ENCODE peak calls at places on chromosomes 12 and 14, in nine cellular contexts. H is stomach, R is A673, Z is mammary epithelial cell, B is aorta, E is tibial nerve, O is IMR-90, V is MM.1S, T is psoas muscle. L is an unnamed sample.
A peak's percentile ranks its signal among the peaks of the same experiment; 100 is the strongest.

GRCh38 chr12:105205322-105206048 is 30.5 kb downstream of the APPL2 start:
- DNase-seq in H (no peak), R (no peak), Z (no peak), B (no peak), E (no peak), O (no peak), V (no peak), T (no peak), L (no peak)

GRCh38 chr14:37545174-37545573 is 49.9 kb downstream of the FOXA1 start:
- DNase-seq in H (no peak), R (no peak), Z (peak; percentile 5), B (no peak), E (no peak), O (peak; percentile 8), V (no peak), T (no peak), L (no peak)

GRCh38 chr12:49910331-49911212 is 6.9 kb upstream of the FAIM2 start:
- DNase-seq in H (no peak), R (no peak), Z (no peak), B (no peak), E (no peak), O (no peak), V (no peak), T (no peak), L (peak; percentile 30)

GRCh38 chr12:104569348-104570173 is 112.8 kb downstream of the CHST11 start:
- DNase-seq in H (peak; percentile 31), R (no peak), Z (no peak), B (no peak), E (no peak), O (no peak), V (peak; percentile 50), T (no peak), L (no peak)

GRCh38 chr14:68788275-68789001 is 4.4 kb downstream of the ZFP36L1 start:
- DNase-seq in H (no peak), R (no peak), Z (no peak), B (no peak), E (no peak), O (no peak), V (no peak), T (no peak), L (no peak)

GRCh38 chr14:58430156-58430555 is 2.6 kb downstream of the KIAA0586 start:
- DNase-seq in H (no peak), R (no peak), Z (peak; percentile 86), B (no peak), E (no peak), O (peak; percentile 82), V (no peak), T (no peak), L (no peak)

GRCh38 chr14:58082011-58082410 is 70.0 kb downstream of the ARMH4 start:
- DNase-seq in H (no peak), R (peak; percentile 24), Z (peak; percentile 52), B (no peak), E (no peak), O (peak; percentile 51), V (no peak), T (no peak), L (no peak)

GRCh38 chr14:23708343-23708742 is 72.2 kb downstream of the DHRS2 start:
- DNase-seq in H (no peak), R (no peak), Z (no peak), B (no peak), E (no peak), O (no peak), V (no peak), T (no peak), L (no peak)

GRCh38 chr12:54658306-54659264 is 10.4 kb upstream of the DCD start:
- DNase-seq in H (peak; percentile 72), R (peak; percentile 78), Z (peak; percentile 15), B (no peak), E (no peak), O (peak; percentile 6), V (peak; percentile 70), T (no peak), L (no peak)

GRCh38 chr12:123971770-123972447 is 722 bp downstream of the CCDC92 start:
- DNase-seq in H (peak; percentile 38), R (peak; percentile 55), Z (peak; percentile 61), B (no peak), E (no peak), O (peak; percentile 50), V (peak; percentile 44), T (no peak), L (no peak)

GRCh38 chr12:92718483-92718985 is 15.7 kb downstream of the PLEKHG7 start:
- DNase-seq in H (no peak), R (no peak), Z (no peak), B (no peak), E (no peak), O (no peak), V (no peak), T (no peak), L (no peak)

GRCh38 chr12:3350432-3350831 is 140.6 kb upstream of the PRMT8 start:
- DNase-seq in H (no peak), R (no peak), Z (no peak), B (no peak), E (no peak), O (no peak), V (no peak), T (no peak), L (no peak)

GRCh38 chr14:68552597-68552996 is 240.3 kb downstream of the ZFP36L1 start:
- DNase-seq in H (no peak), R (peak; percentile 63), Z (peak; percentile 57), B (no peak), E (no peak), O (peak; percentile 20), V (no peak), T (no peak), L (no peak)

DNA sequence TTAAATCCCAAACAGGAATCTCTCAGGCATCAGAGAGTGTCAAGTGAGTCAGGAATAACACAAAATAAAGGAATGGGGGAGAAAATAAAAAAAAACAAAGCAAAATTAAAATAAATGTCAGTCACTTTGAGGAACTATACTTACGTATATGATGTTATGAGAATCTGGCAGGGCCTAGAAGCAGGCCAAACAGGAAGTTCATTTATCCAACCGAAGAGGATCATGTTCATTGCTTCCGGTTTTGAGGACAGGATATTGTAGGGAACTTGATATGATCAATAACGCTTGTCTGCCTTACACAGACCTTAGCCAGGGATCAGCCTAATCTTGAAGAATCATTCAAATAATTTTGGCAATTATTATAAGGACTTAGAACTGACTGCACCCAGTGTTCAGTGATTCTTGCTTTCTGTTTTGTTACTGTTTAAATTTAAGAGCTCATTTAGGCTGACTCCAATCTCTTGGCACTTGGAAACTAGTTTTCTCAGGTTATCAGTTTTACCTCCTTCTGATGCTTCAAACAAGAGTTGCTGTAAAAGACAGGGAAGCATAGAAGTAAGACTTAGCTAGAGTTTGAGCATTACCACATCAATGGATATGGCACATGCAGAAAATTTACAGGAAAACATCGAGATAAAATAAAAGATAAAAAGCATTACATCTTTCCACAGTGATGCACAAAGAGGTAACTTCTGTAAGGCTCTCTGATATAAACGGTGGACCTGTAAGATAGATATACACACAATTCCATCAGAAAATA is 53.4 kb downstream of the ZFC3H1 start:
- DNase-seq in H (no peak), R (no peak), Z (no peak), B (no peak), E (no peak), O (no peak), V (no peak), T (no peak), L (no peak)
- H3K36me3 ChIP-seq in H (peaks cover 39% of the 10 kb centered on the region), R (peaks cover 81% of the 10 kb centered on the region), Z (peaks cover 65% of the 10 kb centered on the region), B (no peaks in the 10 kb centered on the region), E (peaks cover 4% of the 10 kb centered on the region), O (peaks cover 36% of the 10 kb centered on the region), V (peaks cover 16% of the 10 kb centered on the region), T (peaks cover 12% of the 10 kb centered on the region), L (peaks cover 100% of the 10 kb centered on the region)

GRCh38 chr12:79547735-79548347 is 142.9 kb downstream of the PAWR start:
- DNase-seq in H (no peak), R (peak; percentile 62), Z (no peak), B (no peak), E (no peak), O (peak; percentile 83), V (peak; percentile 35), T (no peak), L (no peak)

GRCh38 chr12:79552186-79552585 is 138.6 kb downstream of the PAWR start:
- DNase-seq in H (no peak), R (no peak), Z (no peak), B (no peak), E (no peak), O (no peak), V (no peak), T (no peak), L (no peak)

GRCh38 chr12:79547044-79547734 is 143.6 kb downstream of the PAWR start:
- DNase-seq in H (no peak), R (peak; percentile 9), Z (peak; percentile 98), B (no peak), E (no peak), O (peak; percentile 82), V (no peak), T (no peak), L (no peak)

GRCh38 chr12:79548525-79548924 is 142.2 kb downstream of the PAWR start:
- DNase-seq in H (no peak), R (no peak), Z (no peak), B (no peak), E (no peak), O (no peak), V (no peak), T (no peak), L (no peak)

DNA sequence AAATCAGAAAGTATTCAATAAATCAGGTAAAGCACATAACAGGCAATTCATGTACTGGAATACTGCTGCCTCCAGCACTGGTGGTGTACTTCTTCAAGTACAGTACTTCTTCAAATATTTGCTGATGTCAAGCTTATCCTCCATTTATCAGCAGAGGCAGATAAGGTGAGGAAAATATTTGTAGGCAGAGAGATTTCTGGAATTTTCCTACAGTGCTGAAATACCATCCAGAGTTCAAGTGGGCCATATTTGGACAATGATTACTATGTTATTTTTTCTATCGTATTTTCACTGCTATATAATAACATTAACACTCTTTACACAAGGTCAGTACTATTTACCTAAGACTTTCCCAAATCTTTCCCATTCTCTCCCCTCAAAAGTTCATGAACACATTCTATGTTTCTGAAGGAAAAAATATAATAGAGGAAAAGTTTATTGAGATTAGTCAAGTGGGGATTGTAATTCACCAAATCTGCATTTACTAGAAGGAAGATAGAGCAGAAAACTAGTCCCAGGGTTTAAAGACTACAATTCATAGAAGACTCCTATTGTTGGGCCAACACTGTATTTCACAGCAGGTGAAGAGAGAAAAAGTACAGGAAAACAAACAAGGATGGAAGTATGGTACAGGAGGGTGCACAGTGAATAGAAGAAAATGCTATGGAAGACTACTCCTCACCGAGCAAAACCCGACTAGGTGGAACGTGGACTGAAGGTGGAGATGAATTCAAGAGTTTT is 141.1 kb downstream of the PAWR start:
- DNase-seq in H (no peak), R (no peak), Z (no peak), B (no peak), E (no peak), O (peak; percentile 52), V (no peak), T (no peak), L (no peak)
- H3K36me3 ChIP-seq in H (no peaks in the 10 kb centered on the region), R (no peaks in the 10 kb centered on the region), Z (no peaks in the 10 kb centered on the region), B (no peaks in the 10 kb centered on the region), E (no peaks in the 10 kb centered on the region), O (peaks cover 3% of the 10 kb centered on the region), V (no peaks in the 10 kb centered on the region), T (no peaks in the 10 kb centered on the region), L (no peaks in the 10 kb centered on the region)

GRCh38 chr14:101991336-101991735 is 27.0 kb downstream of the DYNC1H1 start:
- DNase-seq in H (no peak), R (no peak), Z (no peak), B (no peak), E (no peak), O (no peak), V (peak; percentile 26), T (no peak), L (no peak)
- H3K36me3 ChIP-seq in H (peaks cover 100% of the 10 kb centered on the region), R (peaks cover 95% of the 10 kb centered on the region), Z (peaks cover 60% of the 10 kb centered on the region), B (peaks cover 10% of the 10 kb centered on the region), E (peaks cover 57% of the 10 kb centered on the region), O (peaks cover 78% of the 10 kb centered on the region), V (peaks cover 3% of the 10 kb centered on the region), T (peaks cover 33% of the 10 kb centered on the region), L (peaks cover 58% of the 10 kb centered on the region)

GRCh38 chr12:293199-293598 is 30.6 kb upstream of the SLC6A13 start:
- DNase-seq in H (no peak), R (no peak), Z (no peak), B (no peak), E (no peak), O (no peak), V (no peak), T (no peak), L (no peak)
- H3K36me3 ChIP-seq in H (peaks cover 51% of the 10 kb centered on the region), R (peaks cover 54% of the 10 kb centered on the region), Z (peaks cover 28% of the 10 kb centered on the region), B (peaks cover 5% of the 10 kb centered on the region), E (peaks cover 17% of the 10 kb centered on the region), O (peaks cover 30% of the 10 kb centered on the region), V (peaks cover 34% of the 10 kb centered on the region), T (peaks cover 3% of the 10 kb centered on the region), L (peaks cover 57% of the 10 kb centered on the region)

L was measured in heart left ventricle.